ENCODE peak calls at places on chromosomes 1 and 21, in six cellular contexts. F, M, N, J, C and R are unnamed samples.
A peak's percentile ranks its signal among the peaks of the same experiment; 100 is the strongest.

GRCh38 chr1:226223786-226224244 is 351 bp downstream of the MIXL1 start:
- DNase-seq in F (peak; percentile 50), M (peak; percentile 60), N (no peak), J (no peak), C (no peak), R (no peak)

GRCh38 chr1:212879947-212880690 is 22.0 kb downstream of the FLVCR1 start:
- DNase-seq in F (no peak), M (no peak), N (no peak), J (no peak), C (no peak), R (no peak)

GRCh38 chr1:58664881-58665280 is 35.0 kb downstream of the MYSM1 start:
- DNase-seq in F (no peak), M (no peak), N (no peak), J (no peak), C (no peak), R (no peak)

GRCh38 chr1:108070662-108071061 is 105.7 kb upstream of the VAV3 start:
- DNase-seq in F (no peak), M (no peak), N (no peak), J (no peak), C (no peak), R (no peak)

GRCh38 chr1:153985984-153986761 is at the start of gene RAB13:
- DNase-seq in F (peak; percentile 89), M (peak; percentile 89), N (peak; percentile 92), J (peak; percentile 80), C (peak; percentile 89), R (peak; percentile 91)

GRCh38 chr1:152397474-152397873 is 16.6 kb downstream of the CRNN start:
- DNase-seq in F (no peak), M (no peak), N (no peak), J (no peak), C (no peak), R (no peak)

GRCh38 chr1:175341631-175342429 is 149.3 kb upstream of the KIAA0040 start:
- DNase-seq in F (no peak), M (no peak), N (peak; percentile 65), J (no peak), C (no peak), R (no peak)

GRCh38 chr1:8097077-8097799 is 71.1 kb upstream of the ERRFI1 start:
- DNase-seq in F (no peak), M (peak; percentile 13), N (no peak), J (peak; percentile 96), C (no peak), R (no peak)

GRCh38 chr1:200226969-200227303 is 182.9 kb downstream of the ZNF281 start:
- DNase-seq in F (no peak), M (no peak), N (no peak), J (no peak), C (no peak), R (no peak)

GRCh38 chr1:1033009-1033587 is 13.2 kb downstream of the AGRN start:
- DNase-seq in F (peak; percentile 92), M (peak; percentile 92), N (peak; percentile 74), J (peak; percentile 63), C (peak; percentile 74), R (peak; percentile 61)

GRCh38 chr1:160748182-160748876 is 9.3 kb downstream of the SLAMF7 start:
- DNase-seq in F (no peak), M (no peak), N (no peak), J (no peak), C (no peak), R (no peak)

GRCh38 chr1:42037586-42037985 is 115.6 kb upstream of the GUCA2B start:
- DNase-seq in F (no peak), M (no peak), N (no peak), J (no peak), C (no peak), R (no peak)

GRCh38 chr1:42035205-42035829 is 116.6 kb upstream of the HIVEP3 start:
- DNase-seq in F (peak; percentile 61), M (no peak), N (peak; percentile 84), J (peak; percentile 42), C (no peak), R (peak; percentile 80)

GRCh38 chr1:42038261-42038660 is 114.9 kb upstream of the GUCA2B start:
- DNase-seq in F (no peak), M (no peak), N (no peak), J (no peak), C (no peak), R (no peak)

GRCh38 chr1:42040159-42040558 is 113.1 kb upstream of the GUCA2B start:
- DNase-seq in F (no peak), M (no peak), N (no peak), J (no peak), C (no peak), R (no peak)

DNA sequence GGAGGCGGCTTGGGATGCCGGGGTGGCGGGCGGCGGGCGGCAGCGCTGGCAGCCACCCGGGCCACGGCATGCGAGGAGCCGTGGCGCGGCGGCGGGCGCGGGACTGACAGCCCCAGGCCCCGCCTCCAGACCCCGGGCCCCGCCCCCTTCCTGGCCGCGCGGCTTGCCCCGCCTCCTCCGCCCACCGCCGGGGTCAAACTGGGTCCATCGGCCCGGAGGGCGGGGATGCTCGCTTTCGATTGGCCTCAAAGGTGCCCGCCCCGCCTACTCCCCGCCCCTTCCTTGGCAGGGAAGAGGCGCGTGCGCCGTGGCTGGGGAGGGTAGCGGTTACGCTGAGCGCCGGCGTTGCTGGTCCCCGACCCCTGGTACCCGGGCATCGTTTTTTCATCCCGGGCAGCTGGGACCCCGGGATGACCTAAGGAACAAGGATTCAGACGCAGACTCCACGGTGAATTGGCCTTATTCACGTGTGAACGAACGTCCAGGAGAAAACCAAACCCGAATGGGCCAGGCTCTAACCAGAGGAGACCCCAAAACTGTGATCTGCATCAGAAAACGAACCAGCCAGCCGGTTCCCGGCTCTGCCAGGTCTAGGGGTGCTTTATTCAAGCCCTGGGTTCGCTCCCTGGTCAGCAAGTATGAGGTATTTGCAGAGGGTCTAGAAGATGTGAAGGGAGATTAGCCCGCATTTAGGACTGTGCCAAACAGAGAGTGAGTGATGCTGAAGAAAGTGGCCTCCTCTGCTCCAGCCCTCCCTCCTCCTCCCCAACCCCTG is 117.2 kb upstream of the GUCA2B start:
- DNase-seq in F (peak; percentile 98), M (peak; percentile 98), N (peak; percentile 97), J (peak; percentile 85), C (peak; percentile 98), R (peak; percentile 97)
- TF ChIP-seq POLR2A in F (no peak), M (peak; percentile 30), N (peak; percentile 42), J (no peak), C (no peak), R (no peak)

GRCh38 chr21:44377922-44378645 is 24.7 kb downstream of the TRPM2 start:
- DNase-seq in F (no peak), M (no peak), N (peak; percentile 37), J (no peak), C (no peak), R (no peak)

GRCh38 chr21:44375686-44376320 is 22.4 kb downstream of the TRPM2 start:
- DNase-seq in F (no peak), M (no peak), N (peak; percentile 30), J (no peak), C (no peak), R (no peak)

GRCh38 chr21:44376606-44377005 is 23.2 kb downstream of the TRPM2 start:
- DNase-seq in F (no peak), M (no peak), N (peak; percentile 22), J (no peak), C (no peak), R (peak; percentile 6)

GRCh38 chr21:44378646-44379581 is 25.5 kb downstream of the TRPM2 start:
- DNase-seq in F (no peak), M (no peak), N (peak; percentile 43), J (no peak), C (no peak), R (no peak)

GRCh38 chr21:44377201-44377921 is 23.9 kb downstream of the TRPM2 start:
- DNase-seq in F (no peak), M (no peak), N (peak; percentile 42), J (no peak), C (no peak), R (no peak)
- TF ChIP-seq CTCF in F (no peak), M (no peak), N (no peak), J (no peak), C (no peak), R (no peak)

GRCh38 chr1:211605034-211605433 is 26.1 kb upstream of the SLC30A1 start:
- DNase-seq in F (no peak), M (no peak), N (no peak), J (no peak), C (no peak), R (no peak)

GRCh38 chr1:211605613-211606326 is 26.8 kb upstream of the SLC30A1 start:
- DNase-seq in F (no peak), M (no peak), N (no peak), J (no peak), C (no peak), R (no peak)

GRCh38 chr1:211606327-211606913 is 27.5 kb upstream of the SLC30A1 start:
- DNase-seq in F (no peak), M (peak; percentile 41), N (no peak), J (no peak), C (no peak), R (no peak)

GRCh38 chr1:211607752-211608478 is 29.0 kb upstream of the SLC30A1 start:
- DNase-seq in F (no peak), M (no peak), N (no peak), J (no peak), C (no peak), R (no peak)

GRCh38 chr1:211606914-211607751 is 28.2 kb upstream of the SLC30A1 start:
- DNase-seq in F (no peak), M (peak; percentile 41), N (no peak), J (no peak), C (no peak), R (peak; percentile 52)
- H3K27ac ChIP-seq in F (no peak overlapping the region), M (peak overlapping the region; percentile 55), N (peak overlapping the region; percentile 69), J (no peak overlapping the region), C (no peak overlapping the region), R (peak overlapping the region; percentile 73)

DNA sequence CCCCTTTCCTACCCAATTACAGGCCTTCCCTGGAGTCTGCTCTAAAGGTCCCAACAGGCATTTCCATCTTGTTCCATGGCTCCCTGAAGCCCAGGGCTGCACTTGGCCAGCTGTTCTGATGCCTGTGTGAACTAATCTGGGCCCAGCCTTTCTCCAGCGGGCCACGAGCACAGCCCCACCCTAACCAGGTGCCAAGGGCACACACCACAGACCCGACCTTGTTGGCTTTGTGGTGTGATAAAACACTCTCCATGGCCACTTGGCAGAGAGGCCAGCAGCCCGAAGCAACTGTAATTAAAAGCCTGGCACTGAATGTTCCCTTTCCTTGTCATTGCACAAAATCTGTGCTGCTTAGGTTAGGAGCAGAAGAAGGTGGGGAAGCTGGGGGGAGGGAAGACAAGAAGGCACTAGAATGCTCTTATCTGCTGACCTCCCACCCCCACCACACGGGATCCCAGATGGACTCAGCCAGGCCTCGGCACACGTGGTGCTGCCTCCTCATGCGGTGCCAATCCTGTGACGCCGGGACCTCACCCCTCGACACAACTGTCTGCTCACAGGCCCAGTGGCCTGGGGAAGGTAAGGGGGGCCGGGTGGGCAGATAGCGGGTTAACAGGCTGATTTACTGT is 9.9 kb downstream of the HCRTR1 start:
- DNase-seq in F (peak; percentile 90), M (peak; percentile 43), N (no peak), J (no peak), C (peak; percentile 63), R (peak; percentile 85)
- TF ChIP-seq POLR2A in F (no peak), M (peak; percentile 39), N (no peak), J (no peak), C (no peak), R (no peak)